ENCODE peak calls at places on chromosomes 4 and X, in seven cellular contexts. One of them, this sample, is unnamed.

GRCh38 chrX:140817943-140818342 is 108.4 kb downstream of the LINC00632 start:
- DNase-seq in CD8-positive, alpha-beta T cell: no peak
- DNase-seq in OCI-LY7: peak
- DNase-seq in left lung: no peak
- DNase-seq in gastrocnemius medialis: no peak
- DNase-seq in bronchial epithelial cell: peak
- DNase-seq in psoas muscle: no peak
- DNase-seq in this sample: peak

GRCh38 chrX:47579537-47579936 is 2.7 kb upstream of the TIMP1 start:
- DNase-seq in OCI-LY7: no peak
- DNase-seq in CD8-positive, alpha-beta T cell: no peak
- DNase-seq in gastrocnemius medialis: no peak
- DNase-seq in left lung: peak
- DNase-seq in bronchial epithelial cell: peak
- DNase-seq in psoas muscle: no peak
- DNase-seq in this sample: peak

GRCh38 chr4:122766353-122766705 is 33.8 kb downstream of the BBS12 start:
- DNase-seq in psoas muscle: no peak
- DNase-seq in bronchial epithelial cell: no peak
- DNase-seq in left lung: no peak
- DNase-seq in OCI-LY7: no peak
- DNase-seq in gastrocnemius medialis: no peak
- DNase-seq in CD8-positive, alpha-beta T cell: no peak
- DNase-seq in this sample: no peak

GRCh38 chrX:70301716-70302115 is 11.8 kb downstream of the KIF4A start:
- DNase-seq in left lung: no peak
- DNase-seq in bronchial epithelial cell: no peak
- DNase-seq in OCI-LY7: no peak
- DNase-seq in psoas muscle: no peak
- DNase-seq in CD8-positive, alpha-beta T cell: no peak
- DNase-seq in gastrocnemius medialis: no peak
- DNase-seq in this sample: no peak

GRCh38 chr4:142128529-142128928 is 492.1 kb downstream of the IL15 start:
- DNase-seq in gastrocnemius medialis: no peak
- DNase-seq in psoas muscle: no peak
- DNase-seq in bronchial epithelial cell: no peak
- DNase-seq in OCI-LY7: no peak
- DNase-seq in left lung: peak
- DNase-seq in CD8-positive, alpha-beta T cell: no peak
- DNase-seq in this sample: no peak

GRCh38 chr4:3598695-3599227 is 66.5 kb upstream of the LRPAP1 start:
- DNase-seq in gastrocnemius medialis: no peak
- DNase-seq in CD8-positive, alpha-beta T cell: no peak
- DNase-seq in left lung: no peak
- DNase-seq in bronchial epithelial cell: no peak
- DNase-seq in psoas muscle: no peak
- DNase-seq in OCI-LY7: no peak
- DNase-seq in this sample: no peak

GRCh38 chr4:75702919-75703411 is 21.4 kb upstream of the USO1 start:
- DNase-seq in bronchial epithelial cell: no peak
- DNase-seq in gastrocnemius medialis: no peak
- DNase-seq in left lung: no peak
- DNase-seq in psoas muscle: no peak
- DNase-seq in CD8-positive, alpha-beta T cell: no peak
- DNase-seq in OCI-LY7: no peak
- DNase-seq in this sample: no peak

GRCh38 chr4:85720736-85721135 is 245.8 kb downstream of the ARHGAP24 start:
- DNase-seq in gastrocnemius medialis: no peak
- DNase-seq in CD8-positive, alpha-beta T cell: no peak
- DNase-seq in bronchial epithelial cell: peak
- DNase-seq in left lung: no peak
- DNase-seq in OCI-LY7: no peak
- DNase-seq in psoas muscle: no peak
- DNase-seq in this sample: peak

GRCh38 chr4:1248262-1249147 is at the start of gene CTBP1:
- DNase-seq in CD8-positive, alpha-beta T cell: peak
- DNase-seq in gastrocnemius medialis: peak
- DNase-seq in OCI-LY7: peak
- DNase-seq in left lung: peak
- DNase-seq in bronchial epithelial cell: peak
- DNase-seq in psoas muscle: peak
- DNase-seq in this sample: peak

GRCh38 chrX:46444011-46444410 is 101.2 kb downstream of the ZNF674 start:
- DNase-seq in CD8-positive, alpha-beta T cell: no peak
- DNase-seq in psoas muscle: no peak
- DNase-seq in bronchial epithelial cell: peak
- DNase-seq in OCI-LY7: no peak
- DNase-seq in gastrocnemius medialis: no peak
- DNase-seq in left lung: no peak
- DNase-seq in this sample: peak

GRCh38 chr4:14568356-14568755 is 433.9 kb upstream of the CPEB2 start:
- DNase-seq in CD8-positive, alpha-beta T cell: no peak
- DNase-seq in left lung: no peak
- DNase-seq in psoas muscle: no peak
- DNase-seq in bronchial epithelial cell: no peak
- DNase-seq in OCI-LY7: no peak
- DNase-seq in gastrocnemius medialis: no peak
- DNase-seq in this sample: no peak

GRCh38 chr4:189792819-189793618 is 147.7 kb upstream of the FRG1 start:
- DNase-seq in gastrocnemius medialis: peak
- DNase-seq in psoas muscle: peak
- DNase-seq in left lung: peak
- DNase-seq in CD8-positive, alpha-beta T cell: peak
- DNase-seq in OCI-LY7: peak
- DNase-seq in bronchial epithelial cell: peak
- DNase-seq in this sample: peak
- H3K4me3 ChIP-seq in gastrocnemius medialis: peak
- H3K4me3 ChIP-seq in psoas muscle: no peak
- H3K4me3 ChIP-seq in left lung: no peak
- H3K4me3 ChIP-seq in CD8-positive, alpha-beta T cell: no peak
- H3K4me3 ChIP-seq in OCI-LY7: no peak
- H3K4me3 ChIP-seq in bronchial epithelial cell: no peak
- H3K4me3 ChIP-seq in this sample: no peak

GRCh38 chrX:31420711-31421151 is 348.9 kb upstream of the FTHL17 start:
- DNase-seq in psoas muscle: no peak
- DNase-seq in CD8-positive, alpha-beta T cell: no peak
- DNase-seq in gastrocnemius medialis: no peak
- DNase-seq in bronchial epithelial cell: peak
- DNase-seq in OCI-LY7: no peak
- DNase-seq in left lung: no peak
- DNase-seq in this sample: peak
- H3K4me3 ChIP-seq in psoas muscle: no peak
- H3K4me3 ChIP-seq in CD8-positive, alpha-beta T cell: no peak
- H3K4me3 ChIP-seq in gastrocnemius medialis: no peak
- H3K4me3 ChIP-seq in bronchial epithelial cell: no peak
- H3K4me3 ChIP-seq in OCI-LY7: no peak
- H3K4me3 ChIP-seq in left lung: no peak
- H3K4me3 ChIP-seq in this sample: no peak

GRCh38 chrX:154696328-154697045 is 43.1 kb upstream of the CTAG2 start:
- DNase-seq in CD8-positive, alpha-beta T cell: no peak
- DNase-seq in gastrocnemius medialis: no peak
- DNase-seq in left lung: no peak
- DNase-seq in bronchial epithelial cell: peak
- DNase-seq in psoas muscle: no peak
- DNase-seq in OCI-LY7: no peak
- DNase-seq in this sample: peak

GRCh38 chrX:154698630-154699248 is 45.4 kb upstream of the CTAG2 start:
- DNase-seq in OCI-LY7: no peak
- DNase-seq in psoas muscle: no peak
- DNase-seq in CD8-positive, alpha-beta T cell: no peak
- DNase-seq in gastrocnemius medialis: no peak
- DNase-seq in bronchial epithelial cell: no peak
- DNase-seq in left lung: no peak
- DNase-seq in this sample: no peak

GRCh38 chrX:154693394-154693793 is 40.0 kb upstream of the CTAG2 start:
- DNase-seq in left lung: no peak
- DNase-seq in gastrocnemius medialis: no peak
- DNase-seq in psoas muscle: no peak
- DNase-seq in OCI-LY7: no peak
- DNase-seq in CD8-positive, alpha-beta T cell: no peak
- DNase-seq in bronchial epithelial cell: no peak
- DNase-seq in this sample: no peak

GRCh38 chrX:154695913-154696312 is 42.5 kb upstream of the CTAG2 start:
- DNase-seq in psoas muscle: no peak
- DNase-seq in left lung: no peak
- DNase-seq in bronchial epithelial cell: no peak
- DNase-seq in CD8-positive, alpha-beta T cell: no peak
- DNase-seq in OCI-LY7: no peak
- DNase-seq in gastrocnemius medialis: no peak
- DNase-seq in this sample: no peak
- H3K4me3 ChIP-seq in psoas muscle: no peak
- H3K4me3 ChIP-seq in left lung: no peak
- H3K4me3 ChIP-seq in bronchial epithelial cell: no peak
- H3K4me3 ChIP-seq in CD8-positive, alpha-beta T cell: no peak
- H3K4me3 ChIP-seq in OCI-LY7: no peak
- H3K4me3 ChIP-seq in gastrocnemius medialis: no peak
- H3K4me3 ChIP-seq in this sample: no peak

DNA sequence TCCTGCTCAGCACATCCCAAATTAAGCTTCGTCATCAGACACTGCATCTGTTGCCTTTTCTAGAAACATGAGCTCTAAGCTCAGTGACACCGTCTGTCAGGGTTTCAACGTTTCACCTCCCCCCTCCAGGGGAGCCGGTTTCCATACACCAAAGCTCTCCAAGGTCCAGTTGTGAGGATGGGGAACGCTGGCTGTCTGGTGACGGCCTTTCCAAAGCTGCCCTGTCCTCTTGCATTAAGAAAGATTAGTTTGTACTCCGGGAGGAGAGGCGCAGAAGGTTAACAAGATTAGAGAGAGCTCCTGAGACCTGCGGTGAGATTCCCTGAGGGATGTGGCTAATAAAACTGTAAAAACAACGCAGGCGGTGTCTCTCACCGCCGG is 43.2 kb downstream of the ASMT start:
- DNase-seq in bronchial epithelial cell: no peak
- DNase-seq in OCI-LY7: no peak
- DNase-seq in left lung: no peak
- DNase-seq in CD8-positive, alpha-beta T cell: no peak
- DNase-seq in psoas muscle: no peak
- DNase-seq in gastrocnemius medialis: no peak
- DNase-seq in this sample: no peak
- H3K4me3 ChIP-seq in bronchial epithelial cell: no peak
- H3K4me3 ChIP-seq in OCI-LY7: peak
- H3K4me3 ChIP-seq in left lung: peak
- H3K4me3 ChIP-seq in CD8-positive, alpha-beta T cell: peak
- H3K4me3 ChIP-seq in psoas muscle: no peak
- H3K4me3 ChIP-seq in gastrocnemius medialis: no peak
- H3K4me3 ChIP-seq in this sample: peak

GRCh38 chr4:163395758-163396157 is 52.1 kb downstream of the NPY5R start:
- DNase-seq in OCI-LY7: no peak
- DNase-seq in gastrocnemius medialis: no peak
- DNase-seq in bronchial epithelial cell: no peak
- DNase-seq in left lung: no peak
- DNase-seq in psoas muscle: no peak
- DNase-seq in CD8-positive, alpha-beta T cell: no peak
- DNase-seq in this sample: no peak
- H3K4me3 ChIP-seq in OCI-LY7: no peak
- H3K4me3 ChIP-seq in gastrocnemius medialis: no peak
- H3K4me3 ChIP-seq in bronchial epithelial cell: no peak
- H3K4me3 ChIP-seq in left lung: no peak
- H3K4me3 ChIP-seq in psoas muscle: no peak
- H3K4me3 ChIP-seq in CD8-positive, alpha-beta T cell: no peak
- H3K4me3 ChIP-seq in this sample: no peak

DNA sequence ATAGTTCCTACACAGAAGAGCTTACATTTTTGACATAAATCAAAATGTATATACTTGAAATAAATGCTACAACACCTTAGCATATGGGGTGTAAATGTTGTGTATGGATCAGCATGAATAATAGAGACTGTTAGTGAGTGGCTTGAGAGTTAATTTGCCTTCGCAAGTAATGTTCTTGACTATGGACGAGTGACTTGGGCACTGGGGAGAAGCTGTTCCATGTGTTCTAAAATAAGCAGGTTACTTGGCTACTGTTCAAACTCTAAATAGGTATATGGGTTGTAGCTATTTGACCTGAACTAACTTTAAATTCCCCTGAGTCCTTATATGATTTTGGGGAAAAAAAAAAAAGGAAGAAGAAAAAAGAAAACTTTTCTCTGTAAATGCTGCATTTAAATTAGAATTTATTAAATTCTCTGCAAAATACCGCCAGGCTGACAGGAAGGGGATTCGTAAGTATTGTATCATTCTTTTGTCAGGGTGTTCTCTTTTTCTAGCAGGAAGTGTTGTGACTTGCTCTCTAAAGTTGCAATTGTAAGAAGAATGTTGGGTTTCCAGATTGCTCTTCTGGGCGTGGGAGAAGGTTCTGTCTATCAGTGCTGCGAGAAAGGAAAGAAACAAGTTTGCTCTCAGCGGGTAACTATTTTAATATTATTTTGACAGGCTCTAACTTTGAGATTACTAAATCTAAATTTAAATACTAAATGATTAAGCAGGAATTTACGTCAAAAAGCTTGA is 32.2 kb downstream of the PLS3 start:
- DNase-seq in left lung: no peak
- DNase-seq in OCI-LY7: no peak
- DNase-seq in CD8-positive, alpha-beta T cell: no peak
- DNase-seq in psoas muscle: no peak
- DNase-seq in gastrocnemius medialis: no peak
- DNase-seq in bronchial epithelial cell: peak
- DNase-seq in this sample: peak
- H3K4me3 ChIP-seq in left lung: peak
- H3K4me3 ChIP-seq in OCI-LY7: no peak
- H3K4me3 ChIP-seq in CD8-positive, alpha-beta T cell: no peak
- H3K4me3 ChIP-seq in psoas muscle: peak
- H3K4me3 ChIP-seq in gastrocnemius medialis: peak
- H3K4me3 ChIP-seq in bronchial epithelial cell: peak
- H3K4me3 ChIP-seq in this sample: peak

DNA sequence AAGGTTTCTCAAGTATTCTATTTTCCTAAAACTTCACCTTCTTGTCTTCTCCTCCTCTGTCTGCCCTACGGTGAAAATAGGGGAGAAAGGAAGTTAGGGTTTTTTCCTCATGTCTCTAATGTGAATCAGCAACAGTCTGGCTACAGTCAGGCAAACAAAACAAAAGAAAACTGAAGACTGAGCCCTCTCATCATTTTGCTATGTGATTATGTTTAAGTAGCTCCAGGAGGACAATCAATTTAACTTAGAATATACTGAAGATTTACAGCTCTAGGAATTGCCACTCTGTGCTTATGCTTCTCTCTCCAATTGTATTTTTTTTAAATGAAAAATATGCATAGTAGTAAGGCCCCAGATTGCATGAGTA is 316.2 kb downstream of the GPAT3 start:
- DNase-seq in CD8-positive, alpha-beta T cell: no peak
- DNase-seq in bronchial epithelial cell: peak
- DNase-seq in OCI-LY7: no peak
- DNase-seq in gastrocnemius medialis: no peak
- DNase-seq in psoas muscle: no peak
- DNase-seq in left lung: no peak
- DNase-seq in this sample: peak
- H3K4me3 ChIP-seq in CD8-positive, alpha-beta T cell: no peak
- H3K4me3 ChIP-seq in bronchial epithelial cell: no peak
- H3K4me3 ChIP-seq in OCI-LY7: no peak
- H3K4me3 ChIP-seq in gastrocnemius medialis: no peak
- H3K4me3 ChIP-seq in psoas muscle: no peak
- H3K4me3 ChIP-seq in left lung: no peak
- H3K4me3 ChIP-seq in this sample: no peak